ENCODE peak calls at places on chromosomes 16 and 17, in four cellular contexts. I is head of caudate nucleus, K is Karpas-422, G is lower lobe of right lung. R is an unnamed sample.

GRCh38 chr17:55134486-55135157 is 130.1 kb upstream of the HLF start:
- DNase-seq in I (no peak), K (no peak), G (no peak), R (no peak)

GRCh38 chr16:89042711-89043551 is 50.7 kb upstream of the ACSF3 start:
- DNase-seq in I (no peak), K (no peak), G (peak; percentile 34), R (no peak)

GRCh38 chr16:19173059-19173458 is 5.0 kb downstream of the SYT17 start:
- DNase-seq in I (no peak), K (no peak), G (no peak), R (no peak)

GRCh38 chr16:84574191-84574590 is 43.7 kb downstream of the COTL1 start:
- DNase-seq in I (no peak), K (no peak), G (no peak), R (no peak)

GRCh38 chr17:80780381-80781187 is 211.1 kb upstream of the CHMP6 start:
- DNase-seq in I (no peak), K (peak; percentile 95), G (no peak), R (no peak)

GRCh38 chr17:27560668-27561067 is 70.3 kb upstream of the LGALS9 start:
- DNase-seq in I (no peak), K (no peak), G (peak; percentile 57), R (no peak)

GRCh38 chr16:10738231-10739077 is 5.2 kb upstream of the NUBP1 start:
- DNase-seq in I (peak; percentile 75), K (peak; percentile 59), G (peak; percentile 70), R (peak; percentile 66)

GRCh38 chr16:35195864-35196216 is 1736.4 kb downstream of the TP53TG3F start:
- DNase-seq in I (no peak), K (no peak), G (peak; percentile 31), R (no peak)

GRCh38 chr17:81566461-81567126 is 14.4 kb upstream of the FAAP100 start:
- DNase-seq in I (peak; percentile 74), K (no peak), G (no peak), R (no peak)

GRCh38 chr17:48002208-48002919 is 31.5 kb downstream of the CDK5RAP3 start:
- DNase-seq in I (no peak), K (peak; percentile 89), G (no peak), R (peak; percentile 88)

GRCh38 chr16:53456625-53457024 is 22.4 kb downstream of the RBL2 start:
- DNase-seq in I (no peak), K (no peak), G (no peak), R (peak; percentile 71)

GRCh38 chr17:2250140-2251095 is 53.2 kb downstream of the SMG6 start:
- DNase-seq in I (peak; percentile 34), K (no peak), G (no peak), R (no peak)

R was measured in OCI-M1.